ENCODE peak calls at places on chromosome 1, in eight cellular contexts. W, F, A, X, Y, Q, V and G are unnamed samples.

GRCh38 chr1:226549937-226550670 is 1.5 kb downstream of the STUM start:
- DNase-seq in Q (no peak), V (no peak), F (no peak), Y (no peak), X (peak; percentile 45), W (peak; percentile 70), A (no peak), G (peak; percentile 69)

GRCh38 chr1:152018537-152018936 is 18.3 kb downstream of the S100A11 start:
- DNase-seq in Q (no peak), V (no peak), Y (peak; percentile 30), X (no peak), F (no peak), A (no peak), W (peak; percentile 65), G (no peak)

GRCh38 chr1:17438977-17439249 is 564 bp downstream of the RCC2 start:
- DNase-seq in A (no peak), F (peak; percentile 4), Y (no peak), X (no peak), W (no peak), V (no peak), Q (no peak), G (no peak)

GRCh38 chr1:228390649-228391048 is 16.0 kb downstream of the TRIM11 start:
- DNase-seq in W (no peak), F (no peak), Y (no peak), V (peak; percentile 20), A (no peak), Q (no peak), X (no peak), G (no peak)

GRCh38 chr1:90262286-90262685 is 267.4 kb downstream of the ZNF326 start:
- DNase-seq in A (no peak), F (no peak), Q (no peak), Y (no peak), X (no peak), V (no peak), W (no peak), G (no peak)

GRCh38 chr1:214377886-214378285 is 96.9 kb downstream of the SMYD2 start:
- DNase-seq in Y (peak; percentile 77), X (no peak), V (no peak), F (no peak), W (no peak), A (no peak), Q (no peak), G (no peak)

GRCh38 chr1:85654066-85654782 is 54.0 kb downstream of the ZNHIT6 start:
- DNase-seq in F (no peak), V (no peak), Y (peak; percentile 50), W (no peak), A (no peak), Q (no peak), X (no peak), G (no peak)

GRCh38 chr1:227742738-227743715 is 7.8 kb downstream of the SNAP47 start:
- DNase-seq in F (no peak), X (no peak), A (no peak), Q (no peak), W (no peak), V (no peak), Y (no peak), G (no peak)

GRCh38 chr1:89070509-89070908 is 5.5 kb upstream of the GBP1 start:
- DNase-seq in V (no peak), Q (no peak), X (no peak), A (no peak), Y (no peak), F (no peak), W (no peak), G (no peak)

GRCh38 chr1:67429528-67430357 is 459 bp downstream of the SERBP1 start:
- DNase-seq in Q (peak; percentile 36), V (peak; percentile 73), X (peak; percentile 15), F (peak; percentile 11), Y (no peak), A (no peak), W (peak; percentile 40), G (no peak)

GRCh38 chr1:66452982-66453381 is 81.0 kb upstream of the SGIP1 start:
- DNase-seq in X (no peak), A (no peak), Q (no peak), V (no peak), Y (no peak), W (no peak), F (no peak), G (no peak)

GRCh38 chr1:50474859-50475809 is 51.9 kb upstream of the DMRTA2 start:
- DNase-seq in V (no peak), Q (no peak), X (no peak), F (no peak), A (no peak), Y (no peak), W (no peak), G (no peak)

GRCh38 chr1:25537148-25537831 is 6.1 kb upstream of the LDLRAP1 start:
- DNase-seq in Q (no peak), W (no peak), A (no peak), V (peak; percentile 78), F (no peak), Y (no peak), X (no peak), G (no peak)

GRCh38 chr1:245822997-245823396 is 668.2 kb downstream of the KIF26B start:
- DNase-seq in Q (no peak), Y (peak; percentile 88), W (no peak), X (no peak), F (no peak), V (no peak), A (no peak), G (no peak)

GRCh38 chr1:161863549-161863948 is 97.4 kb downstream of the ATF6 start:
- DNase-seq in Y (no peak), W (no peak), X (no peak), A (no peak), F (no peak), V (no peak), Q (no peak), G (no peak)

GRCh38 chr1:9376886-9377333 is 84.2 kb downstream of the SPSB1 start:
- DNase-seq in Q (no peak), X (no peak), W (no peak), Y (no peak), A (no peak), F (no peak), V (no peak), G (no peak)

GRCh38 chr1:8121261-8122159 is 95.4 kb upstream of the ERRFI1 start:
- DNase-seq in A (peak; percentile 78), Y (no peak), Q (no peak), W (peak; percentile 19), F (no peak), X (peak; percentile 78), V (no peak), G (no peak)

GRCh38 chr1:58893257-58893869 is 109.5 kb upstream of the JUN start:
- DNase-seq in Q (no peak), V (no peak), X (peak; percentile 53), A (no peak), F (no peak), Y (no peak), W (no peak), G (no peak)

GRCh38 chr1:160053548-160054365 is 16.2 kb downstream of the KCNJ10 start:
- DNase-seq in A (no peak), Y (no peak), V (no peak), W (no peak), F (no peak), Q (no peak), X (no peak), G (no peak)

GRCh38 chr1:160061376-160062100 is 8.4 kb downstream of the KCNJ10 start:
- DNase-seq in V (peak; percentile 57), A (no peak), W (no peak), F (no peak), Y (no peak), X (no peak), Q (no peak), G (no peak)

GRCh38 chr1:160062134-160062533 is 7.8 kb downstream of the KCNJ10 start:
- DNase-seq in V (peak; percentile 55), X (no peak), F (no peak), W (no peak), Q (no peak), A (no peak), Y (no peak), G (no peak)

GRCh38 chr1:160056648-160057169 is 13.3 kb downstream of the KCNJ10 start:
- DNase-seq in F (no peak), A (no peak), W (no peak), Y (no peak), X (no peak), Q (no peak), V (no peak), G (no peak)

GRCh38 chr1:160058087-160058486 is 11.9 kb downstream of the KCNJ10 start:
- DNase-seq in A (no peak), W (no peak), V (no peak), F (no peak), Q (no peak), X (no peak), Y (no peak), G (no peak)
- TF ChIP-seq CTCF in A (peak; percentile 36), W (no peak), V (peak; percentile 25), F (no peak), Q (no peak), X (no peak), Y (peak; percentile 63), G (peak; percentile 18)

DNA sequence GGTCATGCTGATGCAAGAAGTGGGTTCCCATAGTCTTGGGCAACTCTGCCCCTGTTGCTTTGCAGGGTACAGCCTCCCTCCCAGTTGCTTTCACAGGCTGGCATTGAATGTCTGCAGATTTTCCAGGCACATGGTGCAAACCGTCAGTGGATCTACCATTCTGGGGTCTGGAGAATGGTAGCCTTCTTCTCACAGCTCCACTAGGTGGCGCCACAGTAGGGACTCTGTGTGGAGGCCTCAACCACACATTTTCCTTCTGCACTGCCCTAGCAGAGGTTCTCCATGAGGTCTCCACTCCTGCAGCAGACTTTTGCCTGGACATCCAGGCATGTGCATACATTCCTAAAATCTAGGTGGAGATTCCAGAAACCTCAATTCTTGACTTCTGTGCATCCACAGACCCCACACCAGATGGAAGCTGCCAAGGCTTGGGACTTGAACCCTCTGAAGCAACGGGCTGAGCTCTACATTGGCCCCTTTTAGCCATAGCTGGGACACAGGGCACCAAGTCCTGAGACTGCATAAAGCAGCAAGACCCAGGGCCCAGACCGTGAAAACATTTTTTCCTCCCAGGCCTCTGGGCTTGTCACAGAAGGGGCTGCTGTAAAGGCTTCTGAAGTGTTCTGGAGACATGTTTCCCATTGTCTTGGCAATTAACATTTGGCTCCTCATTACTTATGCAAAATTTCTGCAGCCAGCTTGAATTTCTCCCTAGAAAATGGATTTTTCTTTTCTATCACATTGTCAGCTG is 466.2 kb upstream of the PBX1 start:
- DNase-seq in V (no peak), W (peak; percentile 17), X (no peak), Q (no peak), A (no peak), F (no peak), Y (no peak), G (no peak)
- TF ChIP-seq CTCF in V (peak; percentile 20), W (no peak), X (no peak), Q (no peak), A (no peak), F (no peak), Y (peak; percentile 40), G (no peak)

GRCh38 chr1:45583264-45583665 is 576 bp upstream of the NASP start:
- DNase-seq in V (peak; percentile 97), Y (peak; percentile 97), X (peak; percentile 95), Q (peak; percentile 89), F (peak; percentile 85), A (peak; percentile 89), W (peak; percentile 96), G (peak; percentile 98)
- TF ChIP-seq CTCF in V (no peak), Y (no peak), X (no peak), Q (no peak), F (no peak), A (no peak), W (no peak), G (no peak)

DNA sequence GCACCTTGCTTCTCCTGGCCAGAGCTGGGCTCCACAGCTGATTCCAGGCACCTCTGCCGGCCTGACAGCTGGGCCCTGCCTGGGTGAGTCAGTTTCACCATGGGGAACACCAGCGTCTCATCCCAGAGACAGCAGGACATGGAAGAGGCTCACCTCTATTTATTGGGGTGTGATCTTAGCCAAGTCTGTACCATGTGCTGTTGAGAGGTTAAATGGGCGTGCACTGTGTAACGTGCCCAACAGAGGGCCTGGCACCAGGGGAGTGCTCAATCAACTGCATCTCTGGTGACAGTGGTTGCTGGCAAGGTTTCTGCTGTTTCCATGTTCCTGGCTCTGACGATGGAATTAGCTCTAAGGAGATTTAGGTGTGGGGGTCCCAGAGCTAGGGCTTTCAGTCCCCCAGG is 890 bp downstream of the CPLANE2 start:
- DNase-seq in A (no peak), V (peak; percentile 72), X (peak; percentile 61), F (peak; percentile 42), W (peak; percentile 69), Y (peak; percentile 41), Q (no peak), G (peak; percentile 54)
- TF ChIP-seq CTCF in A (peak; percentile 14), V (peak; percentile 43), X (peak; percentile 35), F (peak; percentile 44), W (peak; percentile 36), Y (peak; percentile 59), Q (no peak), G (peak; percentile 23)